ENCODE peak calls at places on chromosomes 4 and X, in four cellular contexts. I is Caco-2, V is psoas muscle, A is right lobe of liver. W is an unnamed sample.

GRCh38 chr4:10281996-10282395 is 165.4 kb upstream of the WDR1 start:
- DNase-seq in I (no peak), A (no peak), V (no peak), W (no peak)

GRCh38 chr4:47933798-47934197 is 19.4 kb upstream of the NFXL1 start:
- DNase-seq in I (no peak), A (no peak), V (no peak), W (no peak)

GRCh38 chr4:139337612-139338011 is 35.3 kb upstream of the NDUFC1 start:
- DNase-seq in V (no peak), I (no peak), A (no peak), W (no peak)

GRCh38 chr4:120921456-120922389 is 803 bp downstream of the PRDM5 start:
- DNase-seq in V (peak; percentile 82), A (peak; percentile 60), I (peak; percentile 56), W (peak; percentile 84)

GRCh38 chrX:63922221-63922620 is 137.2 kb upstream of the ARHGEF9 start:
- DNase-seq in I (peak; percentile 36), A (no peak), V (no peak), W (no peak)

GRCh38 chr4:4182835-4183568 is 43.7 kb downstream of the OTOP1 start:
- DNase-seq in I (no peak), V (no peak), A (peak; percentile 64), W (no peak)

GRCh38 chrX:56994375-56995270 is 718 bp downstream of the SPIN3 start:
- DNase-seq in A (no peak), I (no peak), V (no peak), W (no peak)

GRCh38 chr4:73421708-73422457 is 14.1 kb upstream of the AFP start:
- DNase-seq in A (no peak), I (no peak), V (no peak), W (no peak)

GRCh38 chr4:176894498-176894897 is 101.8 kb upstream of the VEGFC start:
- DNase-seq in I (no peak), A (no peak), V (no peak), W (no peak)

GRCh38 chr4:177128306-177128705 is 181.4 kb upstream of the NEIL3 start:
- DNase-seq in V (no peak), A (no peak), I (no peak), W (no peak)

GRCh38 chr4:71833175-71833900 is 49.5 kb upstream of the GC start:
- DNase-seq in I (no peak), A (peak; percentile 54), V (no peak), W (no peak)

GRCh38 chr4:109211671-109212070 is 90.8 kb downstream of the COL25A1 start:
- DNase-seq in A (no peak), I (no peak), V (no peak), W (no peak)
- H3K4me1 ChIP-seq in A (no peaks in the 10 kb centered on the region), I (no peaks in the 10 kb centered on the region), V (peaks cover 21% of the 10 kb centered on the region), W (no peaks in the 10 kb centered on the region)

DNA sequence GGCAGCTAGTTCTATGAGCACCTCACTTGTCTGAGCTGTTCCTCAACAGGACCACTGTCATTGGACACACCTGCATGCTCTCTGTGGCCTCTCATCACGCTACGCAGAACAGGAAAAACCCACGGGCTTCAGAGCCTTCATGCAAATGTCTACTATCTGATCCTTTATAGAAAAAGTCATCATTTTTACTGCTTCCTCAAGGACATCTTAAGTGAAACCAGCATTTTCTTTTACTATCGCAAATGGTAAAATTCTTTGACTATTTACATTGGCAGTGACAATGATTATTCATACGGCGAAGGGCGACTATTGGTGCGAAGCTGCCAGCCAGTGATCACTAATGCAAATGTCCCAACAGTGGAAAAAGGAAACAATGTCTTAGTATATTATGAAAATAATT is 147.0 kb downstream of the AFAP1 start:
- DNase-seq in V (no peak), A (no peak), I (no peak), W (no peak)
- H3K36me3 ChIP-seq in V (no peaks in the 10 kb centered on the region), A (no peaks in the 10 kb centered on the region), I (no peaks in the 10 kb centered on the region), W (no peaks in the 10 kb centered on the region)

GRCh38 chrX:25034889-25035288 is 19.1 kb upstream of the ARX start:
- DNase-seq in V (no peak), I (no peak), A (no peak), W (no peak)
- TF ChIP-seq CTCF in V (no peak), I (peak; percentile 32), A (no peak), W (no peak)

DNA sequence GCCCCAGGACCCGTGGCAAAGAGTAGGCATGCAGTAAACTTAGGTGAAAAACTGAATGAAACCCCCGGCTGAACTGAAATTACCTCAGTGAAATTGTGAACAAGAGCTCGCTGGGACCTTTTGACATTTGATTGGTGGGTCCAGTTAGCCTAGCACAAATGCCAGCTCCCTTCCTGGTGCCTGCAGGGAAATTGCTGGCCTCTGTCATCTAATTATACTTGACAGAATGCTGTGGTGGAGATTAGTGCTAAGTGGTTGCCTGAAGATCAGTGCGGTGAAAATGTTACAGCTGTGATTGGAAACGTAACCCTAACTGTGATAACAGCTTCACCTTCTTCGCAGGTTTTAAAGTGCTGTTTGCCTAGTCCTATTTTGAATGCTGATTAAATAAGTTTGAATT is 43.0 kb downstream of the ADD1 start:
- DNase-seq in A (no peak), I (no peak), V (no peak), W (no peak)
- H3K4me1 ChIP-seq in A (no peaks in the 10 kb centered on the region), I (no peaks in the 10 kb centered on the region), V (peaks cover 22% of the 10 kb centered on the region), W (no peaks in the 10 kb centered on the region)

W was measured in pancreas.